ENCODE peak calls at places on chromosome 1, in five cellular contexts. M, U, J, C and D are unnamed samples.
A peak's percentile ranks its signal among the peaks of the same experiment; 100 is the strongest.

GRCh38 chr1:150009604-150010387 is 730 bp downstream of the OTUD7B start:
- DNase-seq in M (peak; percentile 37), U (peak; percentile 29), J (peak; percentile 93), C (peak; percentile 69), D (peak; percentile 78)

GRCh38 chr1:90359994-90360393 is 357.1 kb downstream of the BARHL2 start:
- DNase-seq in M (no peak), U (no peak), J (no peak), C (no peak), D (no peak)

GRCh38 chr1:160952129-160952510 is 2.5 kb downstream of the ITLN2 start:
- DNase-seq in M (peak; percentile 49), U (no peak), J (no peak), C (no peak), D (no peak)

GRCh38 chr1:172138636-172139035 is 281.8 kb upstream of the C1orf105 start:
- DNase-seq in M (no peak), U (no peak), J (no peak), C (no peak), D (no peak)

GRCh38 chr1:224163311-224163710 is 19.7 kb upstream of the DEGS1 start:
- DNase-seq in M (no peak), U (no peak), J (no peak), C (no peak), D (no peak)

GRCh38 chr1:29133861-29134694 is 10.4 kb upstream of the TMEM200B start:
- DNase-seq in M (no peak), U (no peak), J (no peak), C (no peak), D (no peak)

GRCh38 chr1:26694597-26695416 is 1.0 kb upstream of the ARID1A start:
- DNase-seq in M (no peak), U (no peak), J (no peak), C (no peak), D (no peak)

GRCh38 chr1:111880866-111881837 is 108.3 kb downstream of the KCND3 start:
- DNase-seq in M (no peak), U (no peak), J (no peak), C (no peak), D (no peak)

GRCh38 chr1:162094271-162094670 is 24.8 kb downstream of the NOS1AP start:
- DNase-seq in M (no peak), U (no peak), J (peak; percentile 49), C (peak; percentile 26), D (no peak)

GRCh38 chr1:219931033-219931432 is 2.7 kb upstream of the SLC30A10 start:
- DNase-seq in M (no peak), U (no peak), J (no peak), C (no peak), D (no peak)

GRCh38 chr1:228265167-228265566 is 57.3 kb downstream of the OBSCN start:
- DNase-seq in M (no peak), U (no peak), J (peak; percentile 8), C (peak; percentile 26), D (no peak)

GRCh38 chr1:66384258-66384657 is 149.7 kb upstream of the SGIP1 start:
- DNase-seq in M (no peak), U (no peak), J (no peak), C (no peak), D (no peak)

GRCh38 chr1:111602974-111603373 is 16.6 kb upstream of the RAP1A start:
- DNase-seq in M (no peak), U (no peak), J (no peak), C (no peak), D (no peak)

GRCh38 chr1:22841142-22841541 is 130.5 kb downstream of the EPHB2 start:
- DNase-seq in M (no peak), U (no peak), J (no peak), C (no peak), D (no peak)

GRCh38 chr1:9075023-9075422 is 5.6 kb upstream of the SLC2A5 start:
- DNase-seq in M (no peak), U (no peak), J (no peak), C (no peak), D (no peak)

DNA sequence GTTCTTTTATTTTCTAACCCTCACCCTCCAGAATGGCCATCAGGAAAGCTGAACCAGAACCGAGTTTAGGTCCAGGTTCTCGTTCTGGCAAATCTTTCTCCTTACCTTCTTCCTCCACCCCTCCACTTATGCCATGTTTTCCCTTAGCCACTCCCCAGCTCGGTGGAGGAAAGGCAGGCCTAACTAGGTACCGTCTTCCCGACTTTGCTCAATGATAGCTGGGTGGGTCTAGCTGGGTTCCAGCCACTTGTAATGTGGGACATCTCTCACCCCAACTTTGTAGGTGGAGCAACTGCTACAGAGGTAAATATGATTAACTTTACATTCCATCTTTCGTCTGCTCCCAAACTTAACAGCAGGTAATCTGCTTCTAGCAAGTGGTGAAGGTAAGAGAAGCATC is 646 bp downstream of the BNIPL start:
- DNase-seq in M (no peak), U (no peak), J (no peak), C (no peak), D (no peak)
- H3K4me3 ChIP-seq in M (no peak overlapping the region), U (no peak overlapping the region), J (no peak overlapping the region), C (no peak overlapping the region), D (no peak overlapping the region)

GRCh38 chr1:32335951-32336867 is at the start of gene MARCKSL1:
- DNase-seq in M (peak; percentile 80), U (peak; percentile 92), J (peak; percentile 63), C (peak; percentile 54), D (no peak)

GRCh38 chr1:32336963-32337675 is 1.1 kb upstream of the MARCKSL1 start:
- DNase-seq in M (no peak), U (peak; percentile 60), J (peak; percentile 53), C (peak; percentile 24), D (no peak)

GRCh38 chr1:32339363-32339978 is 3.4 kb upstream of the MARCKSL1 start:
- DNase-seq in M (no peak), U (no peak), J (peak; percentile 71), C (no peak), D (no peak)

GRCh38 chr1:32338637-32339145 is 2.7 kb upstream of the MARCKSL1 start:
- DNase-seq in M (no peak), U (no peak), J (no peak), C (no peak), D (no peak)

GRCh38 chr1:32337855-32338636 is 2.0 kb upstream of the MARCKSL1 start:
- DNase-seq in M (no peak), U (no peak), J (peak; percentile 68), C (no peak), D (no peak)
- H3K4me3 ChIP-seq in M (no peak overlapping the region), U (no peak overlapping the region), J (no peak overlapping the region), C (no peak overlapping the region), D (no peak overlapping the region)

GRCh38 chr1:67683736-67684525 is 1.1 kb upstream of the GADD45A start:
- DNase-seq in M (no peak), U (no peak), J (peak; percentile 76), C (no peak), D (no peak)
- H3K4me3 ChIP-seq in M (peak overlapping the region; percentile 91), U (peak overlapping the region; percentile 35), J (peak overlapping the region; percentile 97), C (peak overlapping the region; percentile 56), D (peak overlapping the region; percentile 95)

GRCh38 chr1:240653030-240653429 is 41.1 kb upstream of the GREM2 start:
- DNase-seq in M (no peak), U (no peak), J (no peak), C (no peak), D (no peak)
- H3K4me3 ChIP-seq in M (no peak overlapping the region), U (no peak overlapping the region), J (no peak overlapping the region), C (no peak overlapping the region), D (no peak overlapping the region)

GRCh38 chr1:1058088-1058905 is 15.8 kb downstream of the RNF223 start:
- DNase-seq in M (no peak), U (no peak), J (no peak), C (no peak), D (no peak)
- H3K4me3 ChIP-seq in M (no peak overlapping the region), U (no peak overlapping the region), J (peak overlapping the region; percentile 60), C (no peak overlapping the region), D (no peak overlapping the region)

DNA sequence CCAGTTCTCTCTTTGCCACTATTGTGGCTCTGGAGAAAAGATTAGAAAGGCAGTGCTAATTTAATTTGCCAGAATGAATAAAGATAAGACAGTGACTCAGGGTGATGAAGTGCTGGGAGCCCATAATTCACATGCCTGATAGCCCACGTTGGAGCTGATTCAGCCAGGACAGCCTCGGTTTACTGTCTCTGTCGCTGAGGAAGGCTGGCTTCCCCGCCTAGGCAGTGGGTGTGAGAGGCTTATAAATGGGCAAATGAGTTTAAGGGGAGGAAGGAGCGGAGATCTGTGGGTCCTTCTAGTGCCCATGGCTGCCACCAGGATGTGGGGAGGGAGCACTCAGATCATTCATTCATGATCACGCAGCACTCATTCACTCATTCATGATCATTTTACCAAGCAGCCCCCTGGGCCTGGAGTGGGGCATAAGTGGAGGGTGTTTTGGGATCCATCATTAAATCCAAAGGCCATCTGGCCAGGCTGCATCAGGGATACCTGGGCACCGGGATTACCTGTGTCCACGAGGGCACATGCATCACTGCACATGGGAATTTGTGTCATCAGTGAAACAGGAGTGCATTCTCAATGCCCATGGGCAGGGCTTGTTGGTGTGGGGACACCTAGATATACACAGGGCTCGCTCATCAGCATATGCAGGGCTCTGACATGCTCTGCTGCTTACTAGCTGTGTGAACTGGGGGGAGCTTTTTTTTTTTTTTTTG is 315.4 kb downstream of the MATN1 start:
- DNase-seq in M (no peak), U (no peak), J (peak; percentile 83), C (no peak), D (peak; percentile 53)
- H3K4me3 ChIP-seq in M (no peak overlapping the region), U (no peak overlapping the region), J (no peak overlapping the region), C (no peak overlapping the region), D (no peak overlapping the region)